ENCODE peak calls at places on chromosomes 13 and 19, in ten cellular contexts. One of them, this sample, is unnamed.

GRCh38 chr13:47976325-47976724 is 24.7 kb downstream of the SUCLA2 start:
- DNase-seq in sciatic nerve: no peak
- DNase-seq in SJSA1: no peak
- DNase-seq in colonic mucosa: no peak
- DNase-seq in effector CD4-positive, alpha-beta T cell: no peak
- DNase-seq in left colon: no peak
- DNase-seq in T-helper 1 cell: no peak
- DNase-seq in activated naive CD8-positive, alpha-beta T cell treated with anti-CD3 and anti-CD28 coated beads, Interleukin-2, amount 50 U/mL, for 24 hours: no peak
- DNase-seq in HS-5: no peak
- DNase-seq in CD8-positive, alpha-beta T cell: no peak
- DNase-seq in this sample: no peak

GRCh38 chr13:53161231-53161630 is 132.6 kb downstream of the OLFM4 start:
- DNase-seq in sciatic nerve: no peak
- DNase-seq in SJSA1: no peak
- DNase-seq in colonic mucosa: no peak
- DNase-seq in effector CD4-positive, alpha-beta T cell: no peak
- DNase-seq in left colon: no peak
- DNase-seq in T-helper 1 cell: no peak
- DNase-seq in activated naive CD8-positive, alpha-beta T cell treated with anti-CD3 and anti-CD28 coated beads, Interleukin-2, amount 50 U/mL, for 24 hours: no peak
- DNase-seq in HS-5: no peak
- DNase-seq in CD8-positive, alpha-beta T cell: no peak
- DNase-seq in this sample: no peak

GRCh38 chr13:110211735-110212134 is 95.2 kb downstream of the COL4A1 start:
- DNase-seq in sciatic nerve: no peak
- DNase-seq in SJSA1: no peak
- DNase-seq in colonic mucosa: no peak
- DNase-seq in effector CD4-positive, alpha-beta T cell: no peak
- DNase-seq in left colon: no peak
- DNase-seq in T-helper 1 cell: no peak
- DNase-seq in activated naive CD8-positive, alpha-beta T cell treated with anti-CD3 and anti-CD28 coated beads, Interleukin-2, amount 50 U/mL, for 24 hours: no peak
- DNase-seq in HS-5: no peak
- DNase-seq in CD8-positive, alpha-beta T cell: no peak
- DNase-seq in this sample: no peak

GRCh38 chr19:4097501-4097900 is 26.4 kb downstream of the MAP2K2 start:
- DNase-seq in sciatic nerve: peak; percentile 77
- DNase-seq in SJSA1: no peak
- DNase-seq in colonic mucosa: no peak
- DNase-seq in effector CD4-positive, alpha-beta T cell: no peak
- DNase-seq in left colon: peak; percentile 41
- DNase-seq in T-helper 1 cell: no peak
- DNase-seq in activated naive CD8-positive, alpha-beta T cell treated with anti-CD3 and anti-CD28 coated beads, Interleukin-2, amount 50 U/mL, for 24 hours: no peak
- DNase-seq in HS-5: no peak
- DNase-seq in CD8-positive, alpha-beta T cell: no peak
- DNase-seq in this sample: peak; percentile 84

GRCh38 chr19:43496960-43497359 is 7.6 kb downstream of the PHLDB3 start:
- DNase-seq in sciatic nerve: no peak
- DNase-seq in SJSA1: no peak
- DNase-seq in colonic mucosa: no peak
- DNase-seq in effector CD4-positive, alpha-beta T cell: no peak
- DNase-seq in left colon: no peak
- DNase-seq in T-helper 1 cell: no peak
- DNase-seq in activated naive CD8-positive, alpha-beta T cell treated with anti-CD3 and anti-CD28 coated beads, Interleukin-2, amount 50 U/mL, for 24 hours: no peak
- DNase-seq in HS-5: no peak
- DNase-seq in CD8-positive, alpha-beta T cell: no peak
- DNase-seq in this sample: no peak

GRCh38 chr19:2330632-2331284 is 2.3 kb downstream of the SPPL2B start:
- DNase-seq in sciatic nerve: no peak
- DNase-seq in SJSA1: no peak
- DNase-seq in colonic mucosa: peak; percentile 96
- DNase-seq in effector CD4-positive, alpha-beta T cell: no peak
- DNase-seq in left colon: peak; percentile 94
- DNase-seq in T-helper 1 cell: no peak
- DNase-seq in activated naive CD8-positive, alpha-beta T cell treated with anti-CD3 and anti-CD28 coated beads, Interleukin-2, amount 50 U/mL, for 24 hours: no peak
- DNase-seq in HS-5: no peak
- DNase-seq in CD8-positive, alpha-beta T cell: no peak
- DNase-seq in this sample: no peak

GRCh38 chr13:104289400-104289799 is 1223.2 kb upstream of the SLC10A2 start:
- DNase-seq in sciatic nerve: no peak
- DNase-seq in SJSA1: peak; percentile 71
- DNase-seq in colonic mucosa: no peak
- DNase-seq in effector CD4-positive, alpha-beta T cell: no peak
- DNase-seq in left colon: no peak
- DNase-seq in T-helper 1 cell: no peak
- DNase-seq in activated naive CD8-positive, alpha-beta T cell treated with anti-CD3 and anti-CD28 coated beads, Interleukin-2, amount 50 U/mL, for 24 hours: no peak
- DNase-seq in HS-5: no peak
- DNase-seq in CD8-positive, alpha-beta T cell: no peak
- DNase-seq in this sample: no peak

GRCh38 chr13:51829236-51829899 is 15.6 kb downstream of the TMEM272 start:
- DNase-seq in sciatic nerve: no peak
- DNase-seq in SJSA1: no peak
- DNase-seq in colonic mucosa: no peak
- DNase-seq in effector CD4-positive, alpha-beta T cell: no peak
- DNase-seq in left colon: no peak
- DNase-seq in T-helper 1 cell: no peak
- DNase-seq in activated naive CD8-positive, alpha-beta T cell treated with anti-CD3 and anti-CD28 coated beads, Interleukin-2, amount 50 U/mL, for 24 hours: no peak
- DNase-seq in HS-5: no peak
- DNase-seq in CD8-positive, alpha-beta T cell: no peak
- DNase-seq in this sample: no peak

GRCh38 chr19:15251010-15251748 is 18.9 kb upstream of the EPHX3 start:
- DNase-seq in sciatic nerve: no peak
- DNase-seq in SJSA1: peak; percentile 85
- DNase-seq in colonic mucosa: no peak
- DNase-seq in effector CD4-positive, alpha-beta T cell: no peak
- DNase-seq in left colon: no peak
- DNase-seq in T-helper 1 cell: no peak
- DNase-seq in activated naive CD8-positive, alpha-beta T cell treated with anti-CD3 and anti-CD28 coated beads, Interleukin-2, amount 50 U/mL, for 24 hours: no peak
- DNase-seq in HS-5: no peak
- DNase-seq in CD8-positive, alpha-beta T cell: no peak
- DNase-seq in this sample: peak; percentile 92

GRCh38 chr19:38554676-38555141 is 63.0 kb downstream of the MAP4K1 start:
- DNase-seq in sciatic nerve: no peak
- DNase-seq in SJSA1: no peak
- DNase-seq in colonic mucosa: no peak
- DNase-seq in effector CD4-positive, alpha-beta T cell: no peak
- DNase-seq in left colon: no peak
- DNase-seq in T-helper 1 cell: no peak
- DNase-seq in activated naive CD8-positive, alpha-beta T cell treated with anti-CD3 and anti-CD28 coated beads, Interleukin-2, amount 50 U/mL, for 24 hours: no peak
- DNase-seq in HS-5: no peak
- DNase-seq in CD8-positive, alpha-beta T cell: no peak
- DNase-seq in this sample: no peak

GRCh38 chr19:51695702-51696315 is 2.7 kb downstream of the SPACA6 start:
- DNase-seq in sciatic nerve: no peak
- DNase-seq in SJSA1: no peak
- DNase-seq in colonic mucosa: no peak
- DNase-seq in effector CD4-positive, alpha-beta T cell: no peak
- DNase-seq in left colon: no peak
- DNase-seq in T-helper 1 cell: no peak
- DNase-seq in activated naive CD8-positive, alpha-beta T cell treated with anti-CD3 and anti-CD28 coated beads, Interleukin-2, amount 50 U/mL, for 24 hours: no peak
- DNase-seq in HS-5: no peak
- DNase-seq in CD8-positive, alpha-beta T cell: no peak
- DNase-seq in this sample: no peak

GRCh38 chr13:73876323-73876722 is 257.9 kb downstream of the KLF12 start:
- DNase-seq in sciatic nerve: no peak
- DNase-seq in SJSA1: no peak
- DNase-seq in colonic mucosa: no peak
- DNase-seq in effector CD4-positive, alpha-beta T cell: no peak
- DNase-seq in left colon: no peak
- DNase-seq in T-helper 1 cell: no peak
- DNase-seq in activated naive CD8-positive, alpha-beta T cell treated with anti-CD3 and anti-CD28 coated beads, Interleukin-2, amount 50 U/mL, for 24 hours: no peak
- DNase-seq in HS-5: no peak
- DNase-seq in CD8-positive, alpha-beta T cell: no peak
- DNase-seq in this sample: no peak

GRCh38 chr13:65217459-65217858 is 2012.7 kb downstream of the PCDH9 start:
- DNase-seq in sciatic nerve: no peak
- DNase-seq in SJSA1: no peak
- DNase-seq in colonic mucosa: no peak
- DNase-seq in effector CD4-positive, alpha-beta T cell: no peak
- DNase-seq in left colon: no peak
- DNase-seq in T-helper 1 cell: no peak
- DNase-seq in activated naive CD8-positive, alpha-beta T cell treated with anti-CD3 and anti-CD28 coated beads, Interleukin-2, amount 50 U/mL, for 24 hours: no peak
- DNase-seq in HS-5: no peak
- DNase-seq in CD8-positive, alpha-beta T cell: no peak
- DNase-seq in this sample: no peak

GRCh38 chr19:18487576-18488402 is 34.1 kb downstream of the ELL start:
- DNase-seq in sciatic nerve: no peak
- DNase-seq in SJSA1: no peak
- DNase-seq in colonic mucosa: no peak
- DNase-seq in effector CD4-positive, alpha-beta T cell: no peak
- DNase-seq in left colon: no peak
- DNase-seq in T-helper 1 cell: no peak
- DNase-seq in activated naive CD8-positive, alpha-beta T cell treated with anti-CD3 and anti-CD28 coated beads, Interleukin-2, amount 50 U/mL, for 24 hours: no peak
- DNase-seq in HS-5: no peak
- DNase-seq in CD8-positive, alpha-beta T cell: no peak
- DNase-seq in this sample: no peak

GRCh38 chr13:100363874-100364273 is 224.7 kb downstream of the GGACT start:
- DNase-seq in sciatic nerve: no peak
- DNase-seq in SJSA1: peak; percentile 83
- DNase-seq in colonic mucosa: no peak
- DNase-seq in effector CD4-positive, alpha-beta T cell: no peak
- DNase-seq in left colon: no peak
- DNase-seq in T-helper 1 cell: no peak
- DNase-seq in activated naive CD8-positive, alpha-beta T cell treated with anti-CD3 and anti-CD28 coated beads, Interleukin-2, amount 50 U/mL, for 24 hours: no peak
- DNase-seq in HS-5: no peak
- DNase-seq in CD8-positive, alpha-beta T cell: no peak
- DNase-seq in this sample: no peak

GRCh38 chr13:41751277-41751676 is 209.6 kb downstream of the VWA8 start:
- DNase-seq in sciatic nerve: no peak
- DNase-seq in SJSA1: no peak
- DNase-seq in colonic mucosa: no peak
- DNase-seq in effector CD4-positive, alpha-beta T cell: no peak
- DNase-seq in left colon: no peak
- DNase-seq in T-helper 1 cell: no peak
- DNase-seq in activated naive CD8-positive, alpha-beta T cell treated with anti-CD3 and anti-CD28 coated beads, Interleukin-2, amount 50 U/mL, for 24 hours: no peak
- DNase-seq in HS-5: no peak
- DNase-seq in CD8-positive, alpha-beta T cell: no peak
- DNase-seq in this sample: no peak

GRCh38 chr19:53655042-53655665 is 23.4 kb downstream of the DPRX start:
- DNase-seq in sciatic nerve: no peak
- DNase-seq in SJSA1: no peak
- DNase-seq in colonic mucosa: no peak
- DNase-seq in effector CD4-positive, alpha-beta T cell: no peak
- DNase-seq in left colon: no peak
- DNase-seq in T-helper 1 cell: no peak
- DNase-seq in activated naive CD8-positive, alpha-beta T cell treated with anti-CD3 and anti-CD28 coated beads, Interleukin-2, amount 50 U/mL, for 24 hours: no peak
- DNase-seq in HS-5: no peak
- DNase-seq in CD8-positive, alpha-beta T cell: no peak
- DNase-seq in this sample: no peak